ENCODE peak calls at places on chromosome 11, in five cellular contexts. G is RWPE2; M is CD4-positive, alpha-beta T cell; U is heart left ventricle; E is Panc1. Z is an unnamed sample.

GRCh38 chr11:110479445-110480101 is 49.8 kb downstream of the FDX1 start:
- ATAC-seq in G (peak; percentile 57), M (no peak), U (peak; percentile 22), E (no peak), Z (peak; percentile 19)

GRCh38 chr11:12728417-12728816 is 54.2 kb downstream of the TEAD1 start:
- ATAC-seq in G (no peak), M (no peak), U (no peak), E (no peak), Z (peak; percentile 3)

GRCh38 chr11:44427432-44427831 is 117.5 kb upstream of the ALX4 start:
- ATAC-seq in G (no peak), M (no peak), U (no peak), E (no peak), Z (no peak)

GRCh38 chr11:78420255-78420764 is 2.7 kb upstream of the GAB2 start:
- ATAC-seq in G (no peak), M (no peak), U (peak; percentile 34), E (peak; percentile 7), Z (peak; percentile 22)

GRCh38 chr11:66559141-66559861 is 9.1 kb downstream of the CTSF start:
- ATAC-seq in G (peak; percentile 35), M (peak; percentile 85), U (peak; percentile 38), E (peak; percentile 27), Z (no peak)

GRCh38 chr11:122672892-122673291 is 17.4 kb downstream of the UBASH3B start:
- ATAC-seq in G (no peak), M (no peak), U (peak; percentile 48), E (no peak), Z (no peak)

GRCh38 chr11:104991994-104992393 is 23.6 kb upstream of the CASP4 start:
- ATAC-seq in G (no peak), M (no peak), U (no peak), E (no peak), Z (no peak)

GRCh38 chr11:96205460-96205809 is 137.6 kb downstream of the MAML2 start:
- ATAC-seq in G (no peak), M (peak; percentile 12), U (peak; percentile 66), E (no peak), Z (no peak)

GRCh38 chr11:78370406-78371172 is 47.0 kb downstream of the GAB2 start:
- ATAC-seq in G (no peak), M (no peak), U (peak; percentile 85), E (peak; percentile 86), Z (peak; percentile 72)

GRCh38 chr11:121419839-121420238 is 32.3 kb upstream of the SORL1 start:
- ATAC-seq in G (no peak), M (no peak), U (no peak), E (no peak), Z (no peak)

Z was measured in SK-N-SH treated with all-trans-retinoic acid at 6 μM for 48 hours.